ENCODE peak calls at places on chromosomes 6 and 20, in seven cellular contexts. X is thoracic aorta, V is BJ, Y is heart left ventricle, N is ascending aorta, O is epithelial cell of esophagus, T is fibroblast of lung. E is an unnamed sample.

GRCh38 chr6:125953502-125953875 is 3.1 kb upstream of the HINT3 start:
- DNase-seq in X (no peak), V (no peak), Y (no peak), N (no peak), O (peak; percentile 73), T (no peak), E (no peak)

GRCh38 chr6:11277275-11278206 is 45.1 kb upstream of the NEDD9 start:
- DNase-seq in X (no peak), V (peak; percentile 74), Y (no peak), N (no peak), O (peak; percentile 76), T (peak; percentile 95), E (peak; percentile 16)

GRCh38 chr6:168717491-168717890 is 276.5 kb downstream of the SMOC2 start:
- DNase-seq in X (no peak), V (no peak), Y (no peak), N (no peak), O (no peak), T (no peak), E (no peak)

GRCh38 chr6:102841055-102841454 is 1447.5 kb downstream of the GRIK2 start:
- DNase-seq in X (no peak), V (no peak), Y (no peak), N (no peak), O (no peak), T (no peak), E (no peak)

GRCh38 chr6:161547617-161548016 is 273.8 kb upstream of the AGPAT4 start:
- DNase-seq in X (no peak), V (no peak), Y (no peak), N (no peak), O (no peak), T (peak; percentile 10), E (no peak)

GRCh38 chr20:32332614-32333013 is 25.5 kb upstream of the ASXL1 start:
- DNase-seq in X (no peak), V (no peak), Y (no peak), N (no peak), O (peak; percentile 86), T (peak; percentile 82), E (peak; percentile 42)

GRCh38 chr20:60883517-60883916 is 368.5 kb upstream of the CDH4 start:
- DNase-seq in X (no peak), V (no peak), Y (no peak), N (no peak), O (no peak), T (no peak), E (no peak)

GRCh38 chr6:164085552-164086325 is 671.2 kb downstream of the QKI start:
- DNase-seq in X (peak; percentile 45), V (no peak), Y (peak; percentile 86), N (peak; percentile 53), O (no peak), T (peak; percentile 98), E (peak; percentile 83)

GRCh38 chr20:49676581-49677291 is 36.9 kb downstream of the B4GALT5 start:
- DNase-seq in X (no peak), V (no peak), Y (no peak), N (no peak), O (peak; percentile 78), T (peak; percentile 78), E (peak; percentile 59)

GRCh38 chr20:49671429-49671828 is 42.2 kb downstream of the B4GALT5 start:
- DNase-seq in X (no peak), V (no peak), Y (no peak), N (no peak), O (no peak), T (no peak), E (no peak)

GRCh38 chr20:49675368-49676151 is 38.1 kb downstream of the B4GALT5 start:
- DNase-seq in X (no peak), V (no peak), Y (no peak), N (no peak), O (peak; percentile 28), T (peak; percentile 66), E (no peak)

GRCh38 chr20:49672109-49672681 is 41.5 kb downstream of the B4GALT5 start:
- DNase-seq in X (no peak), V (no peak), Y (no peak), N (no peak), O (no peak), T (no peak), E (no peak)

DNA sequence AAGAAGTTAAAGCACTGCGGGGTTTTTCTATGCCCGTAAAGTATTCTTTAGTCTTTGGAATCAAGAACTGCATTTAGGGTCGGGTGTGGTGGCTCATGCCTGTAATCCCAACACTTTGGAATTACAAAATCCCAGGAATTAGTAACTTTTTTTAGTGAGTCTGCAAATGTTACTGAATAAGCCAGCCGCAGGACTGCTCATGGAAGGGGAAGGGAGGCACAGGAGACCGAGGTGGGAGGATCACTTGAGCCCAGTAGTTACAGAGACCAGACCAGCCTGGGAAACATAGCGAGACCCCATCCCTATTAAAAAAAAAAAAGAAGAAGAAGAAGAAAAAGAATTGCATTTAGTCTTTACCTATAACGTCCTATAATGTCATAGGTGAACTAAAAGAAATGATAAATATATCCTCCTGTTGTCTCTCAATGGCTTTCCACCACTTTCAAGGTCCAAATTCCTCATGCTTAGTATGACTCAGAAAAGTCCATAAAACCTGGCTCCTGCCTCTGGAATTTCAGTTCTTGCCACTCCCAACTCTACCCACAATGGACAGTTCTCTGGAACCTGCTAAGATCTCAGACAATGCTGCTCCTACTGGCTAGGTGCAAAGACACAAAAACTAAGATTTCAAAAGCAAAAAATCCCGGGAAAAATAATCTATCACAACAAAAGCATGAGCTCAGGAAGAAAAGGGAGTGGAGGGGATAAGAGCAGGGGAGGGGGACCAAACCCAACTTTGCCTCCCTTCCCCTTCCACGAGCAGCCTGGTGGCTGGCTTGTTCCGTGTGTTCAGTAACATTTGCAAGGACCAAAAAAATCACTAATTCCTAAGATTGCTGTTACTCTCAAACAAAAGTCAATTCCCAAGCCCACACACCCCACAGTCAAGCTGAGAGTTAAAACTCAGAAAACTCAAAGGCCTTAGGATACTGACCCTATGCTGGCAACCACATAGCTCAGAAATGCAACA is 39.0 kb downstream of the B4GALT5 start:
- DNase-seq in X (no peak), V (no peak), Y (no peak), N (no peak), O (peak; percentile 59), T (peak; percentile 88), E (peak; percentile 82)
- H3K4me3 ChIP-seq in X (no peak overlapping the region), V (no peak overlapping the region), Y (no peak overlapping the region), N (no peak overlapping the region), O (no peak overlapping the region), T (no peak overlapping the region), E (no peak overlapping the region)

DNA sequence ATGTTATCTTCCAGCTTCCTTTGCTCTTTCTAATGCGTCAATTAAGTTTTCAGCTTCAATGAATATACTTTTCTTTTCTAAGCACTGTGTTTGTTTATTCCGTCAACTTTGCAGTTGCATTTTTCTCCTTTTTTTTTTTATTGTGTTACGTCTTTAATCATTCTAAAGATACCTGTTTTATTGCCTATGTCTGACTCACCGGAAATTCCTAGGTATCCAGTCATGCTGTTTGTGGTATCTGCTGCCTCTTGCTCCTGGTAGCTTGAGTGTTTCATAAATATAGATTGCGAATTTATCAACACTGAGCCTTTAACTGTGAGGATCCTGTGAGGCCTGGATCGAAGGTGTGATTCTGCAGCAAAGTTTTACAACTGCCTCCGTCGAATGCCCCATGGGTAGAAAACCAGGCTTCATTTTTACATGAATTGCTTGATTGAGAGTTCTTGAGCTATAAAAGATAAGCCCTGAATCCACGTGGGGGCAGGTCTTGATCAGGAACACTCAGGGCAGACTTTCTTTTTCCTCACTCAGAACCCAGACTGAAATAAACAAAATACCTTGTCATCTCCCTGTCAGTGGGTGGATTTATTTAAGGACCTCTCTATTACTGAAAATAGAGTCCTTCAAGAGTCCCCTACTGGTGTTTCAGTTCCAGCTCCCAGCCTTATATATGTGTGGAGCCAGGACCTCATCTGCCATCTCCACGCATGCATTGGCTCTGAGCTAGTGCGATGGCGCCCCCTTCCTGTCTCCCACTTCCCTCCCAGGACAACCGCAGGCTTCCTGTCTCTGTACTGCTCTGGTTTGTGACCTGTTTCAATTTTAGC is 60.1 kb upstream of the LRRC1 start:
- DNase-seq in X (no peak), V (peak; percentile 77), Y (no peak), N (no peak), O (peak; percentile 94), T (peak; percentile 93), E (peak; percentile 16)
- TF ChIP-seq CTCF in X (no peak), V (peak; percentile 42), Y (peak; percentile 7), N (no peak), O (peak; percentile 55), T (no peak), E (no peak)

GRCh38 chr6:106783631-106784566 is 154.5 kb downstream of the QRSL1 start:
- DNase-seq in X (no peak), V (no peak), Y (no peak), N (no peak), O (peak; percentile 88), T (peak; percentile 37), E (peak; percentile 7)

GRCh38 chr6:106778943-106779342 is 149.6 kb downstream of the QRSL1 start:
- DNase-seq in X (no peak), V (no peak), Y (no peak), N (no peak), O (no peak), T (no peak), E (no peak)

GRCh38 chr6:106787327-106788196 is 158.2 kb downstream of the QRSL1 start:
- DNase-seq in X (no peak), V (no peak), Y (no peak), N (no peak), O (no peak), T (no peak), E (no peak)

DNA sequence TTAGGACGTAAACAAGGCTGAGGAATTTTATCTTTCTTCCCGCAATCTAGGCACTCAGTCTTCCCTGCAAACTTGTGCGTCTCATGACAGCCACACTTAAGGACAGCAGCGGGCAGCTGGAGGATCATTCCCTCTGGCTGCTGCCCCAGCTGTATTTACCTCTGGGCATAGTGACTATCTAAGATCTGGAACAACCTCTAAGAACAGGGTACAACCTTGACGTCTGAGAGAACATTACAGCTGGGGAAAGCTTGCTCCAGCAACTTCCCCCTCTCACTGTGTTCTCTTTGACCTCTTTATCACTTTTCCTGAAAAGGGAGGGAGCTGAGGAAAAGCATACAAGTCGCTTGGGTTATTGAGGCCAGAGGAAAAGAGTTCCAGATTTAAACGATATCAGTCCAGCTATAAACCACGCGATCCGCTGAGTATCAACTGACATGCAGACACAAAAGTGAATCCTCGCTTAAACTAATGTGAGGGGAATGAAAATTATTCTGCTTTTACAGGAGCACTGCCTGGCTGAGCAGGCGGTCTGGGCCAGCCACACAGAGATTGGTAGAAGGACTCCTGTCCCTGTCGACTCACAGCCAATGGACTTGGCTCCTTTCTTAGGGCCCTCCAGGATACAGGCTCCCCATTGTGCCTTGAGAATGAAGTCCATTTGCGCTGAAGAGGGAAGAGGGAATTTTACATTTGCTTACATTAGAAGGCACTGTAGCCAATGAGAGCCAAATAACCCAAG is 153.3 kb downstream of the QRSL1 start:
- DNase-seq in X (no peak), V (no peak), Y (no peak), N (no peak), O (no peak), T (no peak), E (no peak)
- H3K4me3 ChIP-seq in X (no peak overlapping the region), V (no peak overlapping the region), Y (no peak overlapping the region), N (no peak overlapping the region), O (no peak overlapping the region), T (no peak overlapping the region), E (no peak overlapping the region)

GRCh38 chr6:35943390-35943789 is 22.5 kb upstream of the SRPK1 start:
- DNase-seq in X (no peak), V (no peak), Y (no peak), N (no peak), O (no peak), T (no peak), E (no peak)

GRCh38 chr6:35954335-35954734 is 33.4 kb upstream of the SRPK1 start:
- DNase-seq in X (no peak), V (no peak), Y (no peak), N (no peak), O (no peak), T (no peak), E (no peak)

GRCh38 chr6:35945650-35946025 is 24.7 kb upstream of the SRPK1 start:
- DNase-seq in X (no peak), V (no peak), Y (no peak), N (no peak), O (peak; percentile 36), T (peak; percentile 13), E (peak; percentile 21)

DNA sequence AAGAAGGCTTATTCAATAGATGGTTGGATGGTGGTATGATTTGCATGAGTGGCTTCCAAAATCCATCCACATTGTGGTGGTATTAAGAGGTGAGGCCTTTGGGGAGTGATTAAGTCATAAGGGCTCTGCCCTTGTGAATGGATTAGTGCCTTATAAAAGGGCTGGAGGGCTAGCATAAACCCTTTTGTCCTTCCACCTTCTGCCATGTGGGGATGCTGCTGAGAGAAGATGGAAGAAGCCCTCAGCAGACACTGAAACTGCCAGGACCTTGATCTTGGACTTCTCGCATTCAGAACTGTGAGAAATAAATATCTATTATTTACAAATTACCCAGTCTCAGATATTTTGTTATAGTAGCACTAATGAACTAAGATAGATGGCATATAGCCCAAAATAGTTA is 27.8 kb upstream of the SRPK1 start:
- DNase-seq in X (no peak), V (no peak), Y (no peak), N (no peak), O (no peak), T (no peak), E (peak; percentile 38)
- TF ChIP-seq CTCF in X (no peak), V (peak; percentile 33), Y (no peak), N (no peak), O (no peak), T (peak; percentile 36), E (peak; percentile 60)

E was measured in fibroblast of the aortic adventitia.